ENCODE peak calls at places on chromosomes 16 and 17, in four cellular contexts. One of them, this sample, is unnamed.

GRCh38 chr16:75433732-75434413 is 570 bp upstream of the CFDP1 start:
- DNase-seq in GM12891: peak
- DNase-seq in H1: peak
- DNase-seq in SK-N-SH: peak
- DNase-seq in this sample: peak

GRCh38 chr17:8153957-8154607 is 1.9 kb upstream of the PER1 start:
- DNase-seq in SK-N-SH: peak
- DNase-seq in GM12891: no peak
- DNase-seq in H1: peak
- DNase-seq in this sample: no peak

GRCh38 chr17:28860363-28860808 is 5.6 kb downstream of the ERAL1 start:
- DNase-seq in GM12891: no peak
- DNase-seq in SK-N-SH: no peak
- DNase-seq in H1: no peak
- DNase-seq in this sample: no peak

GRCh38 chr16:25692307-25692706 is 548 bp downstream of the HS3ST4 start:
- DNase-seq in GM12891: peak
- DNase-seq in H1: peak
- DNase-seq in SK-N-SH: peak
- DNase-seq in this sample: peak

GRCh38 chr17:71900830-71901229 is 220.0 kb upstream of the SOX9 start:
- DNase-seq in SK-N-SH: no peak
- DNase-seq in H1: no peak
- DNase-seq in GM12891: no peak
- DNase-seq in this sample: no peak

GRCh38 chr17:3738562-3739295 is 15.0 kb downstream of the HASPIN start:
- DNase-seq in GM12891: no peak
- DNase-seq in SK-N-SH: no peak
- DNase-seq in H1: no peak
- DNase-seq in this sample: no peak

GRCh38 chr16:74556375-74556922 is 50.5 kb downstream of the GLG1 start:
- DNase-seq in GM12891: no peak
- DNase-seq in H1: no peak
- DNase-seq in SK-N-SH: no peak
- DNase-seq in this sample: no peak

GRCh38 chr17:42675348-42675983 is 1.3 kb downstream of the PLEKHH3 start:
- DNase-seq in H1: peak
- DNase-seq in SK-N-SH: peak
- DNase-seq in GM12891: no peak
- DNase-seq in this sample: no peak

GRCh38 chr17:35299108-35299507 is 56.2 kb downstream of the SLFN5 start:
- DNase-seq in SK-N-SH: no peak
- DNase-seq in GM12891: no peak
- DNase-seq in H1: no peak
- DNase-seq in this sample: no peak

GRCh38 chr17:78356163-78356713 is 3.6 kb downstream of the SOCS3 start:
- DNase-seq in GM12891: peak
- DNase-seq in H1: peak
- DNase-seq in SK-N-SH: no peak
- DNase-seq in this sample: peak

GRCh38 chr16:57813466-57813865 is 11.2 kb upstream of the KIFC3 start:
- DNase-seq in H1: no peak
- DNase-seq in SK-N-SH: no peak
- DNase-seq in GM12891: no peak
- DNase-seq in this sample: no peak

GRCh38 chr16:89450537-89450936 is 39.8 kb downstream of the ANKRD11 start:
- DNase-seq in H1: no peak
- DNase-seq in GM12891: no peak
- DNase-seq in SK-N-SH: no peak
- DNase-seq in this sample: no peak

GRCh38 chr16:58614212-58614611 is 15.4 kb downstream of the CNOT1 start:
- DNase-seq in GM12891: no peak
- DNase-seq in H1: no peak
- DNase-seq in SK-N-SH: no peak
- DNase-seq in this sample: no peak

GRCh38 chr17:77537566-77537965 is 396.8 kb downstream of the SEC14L1 start:
- DNase-seq in H1: no peak
- DNase-seq in SK-N-SH: no peak
- DNase-seq in GM12891: no peak
- DNase-seq in this sample: no peak

GRCh38 chr16:79658301-79659001 is 57.9 kb upstream of the MAF start:
- DNase-seq in H1: no peak
- DNase-seq in SK-N-SH: no peak
- DNase-seq in GM12891: no peak
- DNase-seq in this sample: no peak

GRCh38 chr16:24440296-24440695 is 99.1 kb upstream of the RBBP6 start:
- DNase-seq in H1: no peak
- DNase-seq in SK-N-SH: no peak
- DNase-seq in GM12891: no peak
- DNase-seq in this sample: no peak

GRCh38 chr17:50184611-50185398 is 16.6 kb downstream of the COL1A1 start:
- DNase-seq in GM12891: peak
- DNase-seq in H1: no peak
- DNase-seq in SK-N-SH: no peak
- DNase-seq in this sample: no peak

GRCh38 chr17:18257747-18258355 is 687 bp downstream of the FLII start:
- DNase-seq in H1: no peak
- DNase-seq in GM12891: peak
- DNase-seq in SK-N-SH: peak
- DNase-seq in this sample: peak

GRCh38 chr16:87189426-87189825 is 127.8 kb downstream of the C16orf95 start:
- DNase-seq in SK-N-SH: no peak
- DNase-seq in GM12891: no peak
- DNase-seq in H1: no peak
- DNase-seq in this sample: no peak

GRCh38 chr16:88128556-88128955 is 177.3 kb downstream of the BANP start:
- DNase-seq in GM12891: no peak
- DNase-seq in H1: no peak
- DNase-seq in SK-N-SH: no peak
- DNase-seq in this sample: no peak

GRCh38 chr17:39939588-39940419 is 12.3 kb downstream of the LRRC3C start:
- DNase-seq in H1: no peak
- DNase-seq in GM12891: no peak
- DNase-seq in SK-N-SH: peak
- DNase-seq in this sample: no peak

GRCh38 chr17:4332296-4332970 is 34.0 kb downstream of the UBE2G1 start:
- DNase-seq in GM12891: no peak
- DNase-seq in H1: no peak
- DNase-seq in SK-N-SH: no peak
- DNase-seq in this sample: no peak

GRCh38 chr17:7850970-7851437 is 3.9 kb upstream of the TMEM88 start:
- DNase-seq in H1: no peak
- DNase-seq in SK-N-SH: no peak
- DNase-seq in GM12891: no peak
- DNase-seq in this sample: no peak

GRCh38 chr16:585351-585750 is 4.5 kb upstream of the RAB40C start:
- DNase-seq in SK-N-SH: peak
- DNase-seq in GM12891: no peak
- DNase-seq in H1: no peak
- DNase-seq in this sample: no peak

GRCh38 chr16:81448154-81449131 is 3.8 kb downstream of the CMIP start:
- DNase-seq in SK-N-SH: no peak
- DNase-seq in GM12891: no peak
- DNase-seq in H1: no peak
- DNase-seq in this sample: no peak

GRCh38 chr16:27729516-27730304 is 179.8 kb downstream of the KATNIP start:
- DNase-seq in GM12891: no peak
- DNase-seq in H1: no peak
- DNase-seq in SK-N-SH: no peak
- DNase-seq in this sample: no peak

GRCh38 chr17:65332779-65333178 is 195.6 kb downstream of the RGS9 start:
- DNase-seq in SK-N-SH: no peak
- DNase-seq in GM12891: no peak
- DNase-seq in H1: no peak
- DNase-seq in this sample: no peak
- TF ChIP-seq TAF1 in SK-N-SH: no peak
- TF ChIP-seq TAF1 in GM12891: no peak
- TF ChIP-seq TAF1 in H1: no peak
- TF ChIP-seq TAF1 in this sample: no peak

GRCh38 chr17:63911657-63912100 is 621 bp upstream of the CSHL1 start:
- DNase-seq in GM12891: no peak
- DNase-seq in H1: peak
- DNase-seq in SK-N-SH: peak
- DNase-seq in this sample: peak
- TF ChIP-seq TAF1 in GM12891: no peak
- TF ChIP-seq TAF1 in H1: no peak
- TF ChIP-seq TAF1 in SK-N-SH: no peak
- TF ChIP-seq TAF1 in this sample: no peak

GRCh38 chr16:67426022-67426421 is 4.9 kb upstream of the HSD11B2 start:
- DNase-seq in SK-N-SH: no peak
- DNase-seq in H1: no peak
- DNase-seq in GM12891: no peak
- DNase-seq in this sample: no peak

GRCh38 chr16:67426950-67427349 is 4.0 kb upstream of the HSD11B2 start:
- DNase-seq in H1: no peak
- DNase-seq in SK-N-SH: no peak
- DNase-seq in GM12891: no peak
- DNase-seq in this sample: no peak

GRCh38 chr16:67429053-67429798 is 1.7 kb upstream of the HSD11B2 start:
- DNase-seq in SK-N-SH: no peak
- DNase-seq in GM12891: no peak
- DNase-seq in H1: no peak
- DNase-seq in this sample: no peak

GRCh38 chr16:67429799-67430503 is 970 bp upstream of the HSD11B2 start:
- DNase-seq in GM12891: no peak
- DNase-seq in H1: no peak
- DNase-seq in SK-N-SH: no peak
- DNase-seq in this sample: no peak

DNA sequence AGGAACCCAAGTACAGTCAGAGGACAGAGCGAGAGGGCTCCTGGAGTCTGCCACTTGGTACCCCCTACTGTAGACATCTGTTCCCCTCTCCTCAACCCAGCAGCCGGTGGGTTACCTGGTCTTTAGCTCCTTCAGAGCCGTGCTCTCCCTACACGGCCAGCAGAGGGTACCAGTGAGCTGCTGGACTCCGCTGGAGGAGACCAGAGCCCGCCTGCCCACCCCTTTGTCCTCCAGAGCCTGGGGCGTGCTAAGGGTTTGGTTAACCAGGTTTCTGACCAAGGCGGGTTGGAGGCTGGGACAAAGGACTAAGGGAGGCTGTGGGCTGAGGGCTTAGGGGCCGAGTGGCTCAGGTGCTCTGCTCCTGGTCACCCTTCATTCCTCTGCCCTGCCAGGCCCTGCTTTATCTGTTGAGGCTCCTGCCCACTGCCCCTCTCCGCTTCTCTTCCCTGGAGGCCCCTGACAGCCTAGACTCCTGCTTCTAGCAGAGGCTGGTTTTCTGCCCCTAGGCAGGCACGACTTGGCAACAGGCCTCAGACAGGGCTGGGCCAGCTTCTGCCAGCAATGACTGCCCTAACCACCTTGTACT is 2.7 kb upstream of the HSD11B2 start:
- DNase-seq in GM12891: peak
- DNase-seq in H1: peak
- DNase-seq in SK-N-SH: peak
- DNase-seq in this sample: peak
- TF ChIP-seq TAF1 in GM12891: no peak
- TF ChIP-seq TAF1 in H1: peak
- TF ChIP-seq TAF1 in SK-N-SH: no peak
- TF ChIP-seq TAF1 in this sample: no peak

GRCh38 chr16:11205065-11205699 is 50.8 kb downstream of the SOCS1 start:
- DNase-seq in H1: no peak
- DNase-seq in SK-N-SH: no peak
- DNase-seq in GM12891: no peak
- DNase-seq in this sample: no peak

GRCh38 chr16:11210260-11210659 is 45.7 kb downstream of the SOCS1 start:
- DNase-seq in SK-N-SH: no peak
- DNase-seq in H1: no peak
- DNase-seq in GM12891: no peak
- DNase-seq in this sample: no peak

GRCh38 chr16:11205754-11206459 is 50.1 kb downstream of the SOCS1 start:
- DNase-seq in GM12891: no peak
- DNase-seq in SK-N-SH: no peak
- DNase-seq in H1: no peak
- DNase-seq in this sample: no peak

GRCh38 chr16:11208916-11209665 is 46.9 kb downstream of the SOCS1 start:
- DNase-seq in H1: no peak
- DNase-seq in SK-N-SH: no peak
- DNase-seq in GM12891: no peak
- DNase-seq in this sample: no peak

DNA sequence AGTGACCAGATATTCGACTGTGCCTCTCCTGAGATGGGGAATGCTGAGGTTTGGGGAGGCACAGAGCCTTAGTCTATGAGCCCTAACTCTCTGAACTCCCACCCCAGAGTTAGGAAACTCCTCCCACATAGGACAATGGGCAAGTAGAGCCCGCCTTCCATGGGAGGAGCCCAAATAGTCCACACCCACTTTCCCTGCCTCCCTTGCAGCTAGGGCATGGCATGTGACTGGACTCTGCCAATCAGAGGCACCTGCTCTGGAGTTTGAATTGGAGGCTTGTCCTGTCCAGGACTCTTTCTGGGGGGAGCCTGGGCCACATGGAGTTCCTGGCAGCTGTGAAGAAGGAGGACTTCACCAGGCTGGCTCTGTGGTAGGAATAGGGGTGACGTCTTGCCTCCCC is 48.4 kb downstream of the SOCS1 start:
- DNase-seq in GM12891: no peak
- DNase-seq in H1: no peak
- DNase-seq in SK-N-SH: no peak
- DNase-seq in this sample: no peak
- TF ChIP-seq TAF1 in GM12891: no peak
- TF ChIP-seq TAF1 in H1: no peak
- TF ChIP-seq TAF1 in SK-N-SH: no peak
- TF ChIP-seq TAF1 in this sample: no peak

GRCh38 chr16:71555230-71555891 is 21.5 kb downstream of the TAT start:
- DNase-seq in SK-N-SH: no peak
- DNase-seq in H1: no peak
- DNase-seq in GM12891: no peak
- DNase-seq in this sample: no peak

GRCh38 chr16:71557299-71557698 is 19.6 kb downstream of the TAT start:
- DNase-seq in GM12891: no peak
- DNase-seq in H1: no peak
- DNase-seq in SK-N-SH: no peak
- DNase-seq in this sample: no peak

GRCh38 chr16:71547168-71547567 is 20.9 kb downstream of the CHST4 start:
- DNase-seq in H1: no peak
- DNase-seq in GM12891: no peak
- DNase-seq in SK-N-SH: no peak
- DNase-seq in this sample: no peak

GRCh38 chr16:71557954-71558582 is 18.8 kb downstream of the TAT start:
- DNase-seq in H1: no peak
- DNase-seq in GM12891: no peak
- DNase-seq in SK-N-SH: no peak
- DNase-seq in this sample: no peak

GRCh38 chr16:71552698-71553503 is 24.0 kb downstream of the TAT start:
- DNase-seq in GM12891: no peak
- DNase-seq in H1: no peak
- DNase-seq in SK-N-SH: no peak
- DNase-seq in this sample: no peak
- TF ChIP-seq TAF1 in GM12891: no peak
- TF ChIP-seq TAF1 in H1: no peak
- TF ChIP-seq TAF1 in SK-N-SH: no peak
- TF ChIP-seq TAF1 in this sample: no peak